ENCODE peak calls at places on chromosomes 5 and 9, in six cellular contexts. Q is transverse colon, Z is GM06990, L is AG09309, S is neuronal stem cell, X is bronchial epithelial cell. I is an unnamed sample.

GRCh38 chr5:50292735-50293394 is 148.2 kb downstream of the EMB start:
- DNase-seq in X (no peak), Q (no peak), L (no peak), Z (no peak), S (no peak), I (no peak)

GRCh38 chr9:93679536-93680444 is 103.4 kb downstream of the PHF2 start:
- DNase-seq in Z (no peak), S (no peak), L (no peak), Q (no peak), X (no peak), I (no peak)

GRCh38 chr5:16057277-16057676 is 122.3 kb downstream of the MARCHF11 start:
- DNase-seq in X (peak), Z (no peak), S (no peak), L (no peak), Q (no peak), I (no peak)

GRCh38 chr5:156838966-156839365 is 11.1 kb upstream of the PPP1R2B start:
- DNase-seq in L (no peak), Z (no peak), Q (no peak), X (no peak), S (no peak), I (no peak)

GRCh38 chr5:10533218-10533617 is 30.7 kb upstream of the ANKRD33B start:
- DNase-seq in X (no peak), Z (no peak), S (no peak), Q (no peak), L (no peak), I (no peak)

GRCh38 chr5:134446938-134447337 is 35.3 kb upstream of the CDKN2AIPNL start:
- DNase-seq in Q (peak), L (no peak), S (no peak), Z (no peak), X (no peak), I (no peak)

GRCh38 chr9:136527721-136528710 is 17.8 kb downstream of the NOTCH1 start:
- DNase-seq in S (no peak), L (no peak), Q (peak), X (no peak), Z (no peak), I (no peak)

GRCh38 chr5:25414746-25415145 is 770.0 kb upstream of the CDH10 start:
- DNase-seq in X (peak), Q (no peak), Z (no peak), L (no peak), S (no peak), I (no peak)

GRCh38 chr5:14109041-14109747 is 33.9 kb upstream of the TRIO start:
- DNase-seq in L (peak), X (peak), Q (peak), S (no peak), Z (peak), I (peak)

GRCh38 chr5:7742241-7742656 is 108.7 kb downstream of the CFAP90 start:
- DNase-seq in L (no peak), X (peak), S (no peak), Q (no peak), Z (no peak), I (no peak)

GRCh38 chr5:95080456-95080855 is 204.4 kb downstream of the MCTP1 start:
- DNase-seq in Q (no peak), S (no peak), X (peak), Z (no peak), L (no peak), I (no peak)

GRCh38 chr5:13503017-13503416 is 441.5 kb downstream of the DNAH5 start:
- DNase-seq in Z (no peak), L (no peak), S (no peak), X (peak), Q (no peak), I (no peak)

GRCh38 chr5:72209515-72210115 is 102.3 kb downstream of the MAP1B start:
- DNase-seq in X (no peak), Z (no peak), L (no peak), S (no peak), Q (no peak), I (no peak)

GRCh38 chr9:136629879-136630661 is 32.6 kb upstream of the EGFL7 start:
- DNase-seq in Z (peak), Q (peak), S (peak), L (no peak), X (no peak), I (no peak)

GRCh38 chr5:145854651-145855258 is 18.1 kb downstream of the GRXCR2 start:
- DNase-seq in X (peak), Z (no peak), Q (peak), L (peak), S (no peak), I (no peak)

GRCh38 chr5:170691623-170692022 is 91.9 kb upstream of the GABRP start:
- DNase-seq in Q (no peak), L (no peak), X (no peak), S (no peak), Z (no peak), I (no peak)

GRCh38 chr5:132413567-132413966 is 44.1 kb downstream of the SLC22A5 start:
- DNase-seq in Q (no peak), L (no peak), X (no peak), S (no peak), Z (no peak), I (no peak)

GRCh38 chr9:12416736-12417135 is 276.4 kb upstream of the TYRP1 start:
- DNase-seq in Q (no peak), Z (no peak), S (peak), L (no peak), X (no peak), I (no peak)

GRCh38 chr9:6080154-6080716 is 64.8 kb upstream of the RANBP6 start:
- DNase-seq in Q (peak), X (peak), Z (peak), L (peak), S (peak), I (peak)

GRCh38 chr5:64532212-64532611 is 26.4 kb downstream of the RGS7BP start:
- DNase-seq in Q (no peak), S (no peak), L (no peak), X (no peak), Z (no peak), I (no peak)

GRCh38 chr9:84301851-84302250 is 38.7 kb downstream of the SLC28A3 start:
- DNase-seq in L (no peak), X (peak), Z (no peak), S (no peak), Q (no peak), I (no peak)

GRCh38 chr9:84959339-84959738 is 289.8 kb downstream of the NTRK2 start:
- DNase-seq in X (no peak), Q (no peak), Z (no peak), L (no peak), S (no peak), I (no peak)

GRCh38 chr5:138946241-138946623 is 71.1 kb upstream of the LRRTM2 start:
- DNase-seq in Z (no peak), X (no peak), S (no peak), Q (no peak), L (no peak), I (no peak)

GRCh38 chr5:145203193-145203592 is 631.9 kb downstream of the PRELID2 start:
- DNase-seq in L (no peak), Z (no peak), Q (no peak), S (no peak), X (no peak), I (no peak)

GRCh38 chr5:81904861-81905260 is 67.0 kb upstream of the ATG10 start:
- DNase-seq in S (no peak), Z (no peak), X (no peak), L (no peak), Q (no peak), I (no peak)

GRCh38 chr5:98933446-98934072 is 4.8 kb upstream of the CHD1 start:
- DNase-seq in Z (peak), Q (no peak), X (no peak), L (no peak), S (no peak), I (no peak)

GRCh38 chr9:95854386-95855015 is 21.0 kb upstream of the ERCC6L2 start:
- DNase-seq in X (peak), Z (no peak), L (peak), Q (no peak), S (no peak), I (no peak)

GRCh38 chr9:110217656-110218099 is 9.7 kb upstream of the C9orf152 start:
- DNase-seq in L (no peak), S (peak), Q (no peak), X (peak), Z (peak), I (no peak)

GRCh38 chr5:980941-981340 is 27.7 kb upstream of the NKD2 start:
- DNase-seq in X (no peak), L (no peak), Z (no peak), Q (no peak), S (no peak), I (no peak)
- H3K4me3 ChIP-seq in X (no peak), L (no peak), Z (no peak), Q (no peak), S (no peak), I (no peak)

GRCh38 chr5:84118551-84118950 is 266.1 kb downstream of the EDIL3 start:
- DNase-seq in L (no peak), X (no peak), S (no peak), Q (no peak), Z (no peak), I (no peak)

GRCh38 chr5:84113246-84114118 is 271.2 kb downstream of the EDIL3 start:
- DNase-seq in L (no peak), X (peak), Z (no peak), Q (no peak), S (peak), I (no peak)

GRCh38 chr5:84115727-84116126 is 269.0 kb downstream of the EDIL3 start:
- DNase-seq in Q (no peak), L (no peak), X (no peak), Z (no peak), S (no peak), I (no peak)

GRCh38 chr5:84119252-84119651 is 265.4 kb downstream of the EDIL3 start:
- DNase-seq in Z (no peak), Q (no peak), L (no peak), X (no peak), S (no peak), I (no peak)
- H3K4me3 ChIP-seq in Z (no peak), Q (no peak), L (no peak), X (no peak), S (no peak), I (no peak)

GRCh38 chr9:650362-650761 is 191.1 kb upstream of the DMRT1 start:
- DNase-seq in L (no peak), X (peak), Q (no peak), Z (no peak), S (no peak), I (no peak)
- H3K4me3 ChIP-seq in L (no peak), X (no peak), Q (no peak), Z (no peak), S (no peak), I (peak)

GRCh38 chr9:105246656-105247162 is 2.3 kb downstream of the SLC44A1 start:
- DNase-seq in L (no peak), S (no peak), Z (no peak), X (no peak), Q (no peak), I (no peak)
- H3K4me3 ChIP-seq in L (no peak), S (no peak), Z (no peak), X (no peak), Q (peak), I (peak)

DNA sequence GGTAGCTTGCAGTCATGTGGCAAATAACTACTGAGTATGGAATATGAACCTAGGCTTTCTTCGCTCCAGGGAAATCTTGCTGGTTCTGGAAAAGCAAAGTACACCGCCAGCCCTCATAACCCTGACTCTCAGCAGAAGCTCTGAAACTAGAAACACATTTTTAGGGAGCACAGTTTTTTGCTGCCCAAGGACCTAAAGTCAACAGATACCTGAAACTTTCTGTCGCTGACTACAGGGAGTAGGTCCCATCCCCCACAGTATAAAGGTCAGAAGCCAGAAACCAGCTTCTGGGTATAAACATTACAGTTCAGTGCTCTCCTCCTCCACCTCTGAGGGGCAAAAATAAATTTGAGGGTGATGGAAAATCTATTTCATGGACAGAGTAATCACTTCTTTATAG is 3.0 kb downstream of the ATOX1 start:
- DNase-seq in S (no peak), Q (no peak), Z (no peak), L (no peak), X (no peak), I (no peak)
- H3K4me3 ChIP-seq in S (no peak), Q (no peak), Z (no peak), L (no peak), X (no peak), I (no peak)

GRCh38 chr9:111719541-111719940 is 58.1 kb downstream of the GNG10 start:
- DNase-seq in Z (no peak), S (no peak), Q (no peak), L (no peak), X (no peak), I (no peak)
- H3K4me3 ChIP-seq in Z (no peak), S (no peak), Q (no peak), L (no peak), X (no peak), I (no peak)